ENCODE peak calls at places on chromosomes 11 and 22, in nine cellular contexts. U is uterus, F is HCT116, R is IMR-90, I is thyroid gland, X is lower leg skin, H is ovary, D is upper lobe of left lung, O is testis. Z is an unnamed sample.

GRCh38 chr11:28153586-28153985 is 45.4 kb downstream of the METTL15 start:
- DNase-seq in U (no peak), F (no peak), R (peak), I (no peak), X (no peak), H (no peak), D (no peak), O (no peak), Z (no peak)

GRCh38 chr11:39365809-39366436 is 2093.5 kb downstream of the LRRC4C start:
- DNase-seq in U (no peak), F (no peak), R (no peak), I (no peak), X (no peak), H (no peak), D (no peak), O (no peak), Z (no peak)

GRCh38 chr22:46010951-46011626 is 34.1 kb upstream of the WNT7B start:
- DNase-seq in U (peak), F (no peak), R (no peak), I (peak), X (no peak), H (peak), D (no peak), O (no peak), Z (no peak)

GRCh38 chr11:6553634-6554033 is 49.8 kb downstream of the RRP8 start:
- DNase-seq in U (no peak), F (no peak), R (no peak), I (no peak), X (no peak), H (no peak), D (no peak), O (no peak), Z (no peak)

GRCh38 chr11:72646024-72646423 is 28.2 kb downstream of the PDE2A start:
- DNase-seq in U (no peak), F (no peak), R (no peak), I (no peak), X (no peak), H (no peak), D (no peak), O (no peak), Z (no peak)

GRCh38 chr11:73760680-73761402 is at the start of gene RAB6A:
- DNase-seq in U (peak), F (peak), R (peak), I (peak), X (peak), H (peak), D (peak), O (peak), Z (peak)

GRCh38 chr11:66851698-66852465 is 5.0 kb upstream of the LRFN4 start:
- DNase-seq in U (no peak), F (no peak), R (no peak), I (no peak), X (no peak), H (peak), D (peak), O (no peak), Z (peak)

GRCh38 chr22:48760481-48761238 is 1067.0 kb downstream of the BRD1 start:
- DNase-seq in U (peak), F (no peak), R (no peak), I (no peak), X (peak), H (peak), D (no peak), O (peak), Z (no peak)

GRCh38 chr11:68200639-68201038 is 12.5 kb downstream of the KMT5B start:
- DNase-seq in U (no peak), F (no peak), R (peak), I (no peak), X (no peak), H (no peak), D (no peak), O (no peak), Z (no peak)

GRCh38 chr11:115624065-115624464 is 119.8 kb upstream of the CADM1 start:
- DNase-seq in U (no peak), F (no peak), R (no peak), I (no peak), X (no peak), H (no peak), D (no peak), O (no peak), Z (no peak)

GRCh38 chr11:14969922-14970323 is 2.2 kb downstream of the CALCA start:
- DNase-seq in U (no peak), F (peak), R (peak), I (peak), X (no peak), H (no peak), D (peak), O (peak), Z (peak)

GRCh38 chr11:124072147-124072546 is 31.0 kb upstream of the OR10G7 start:
- DNase-seq in U (no peak), F (no peak), R (no peak), I (no peak), X (no peak), H (no peak), D (no peak), O (no peak), Z (no peak)

GRCh38 chr11:71080239-71081097 is 171.9 kb downstream of the SHANK2 start:
- DNase-seq in U (no peak), F (peak), R (peak), I (peak), X (peak), H (no peak), D (no peak), O (peak), Z (peak)

GRCh38 chr22:19962909-19963806 is 21.5 kb upstream of the TXNRD2 start:
- DNase-seq in U (no peak), F (peak), R (peak), I (peak), X (peak), H (no peak), D (no peak), O (no peak), Z (peak)
- TF ChIP-seq POLR2A in U (no peak), F (no peak), R (no peak), I (peak), X (no peak), H (no peak), D (no peak), O (no peak), Z (peak)

DNA sequence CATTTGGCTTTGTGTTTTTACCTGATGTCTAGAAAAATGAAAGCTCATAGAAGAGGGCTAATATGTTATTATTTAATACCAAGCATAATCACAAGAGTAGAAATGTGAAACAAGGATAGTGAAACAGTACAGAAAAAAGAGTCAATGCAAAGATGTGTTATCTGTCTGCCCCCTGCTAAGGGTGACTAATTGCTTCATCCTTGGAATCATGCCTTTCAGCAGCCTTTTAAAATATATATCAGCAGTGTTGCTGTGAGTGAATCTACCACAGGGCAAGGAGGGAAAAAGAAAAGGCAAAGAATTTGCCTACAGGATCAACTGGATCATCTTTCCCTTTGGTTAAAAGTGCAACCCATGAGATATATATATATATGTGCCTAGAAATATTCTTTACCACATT is 867.2 kb upstream of the RAG2 start:
- DNase-seq in U (no peak), F (no peak), R (peak), I (no peak), X (no peak), H (no peak), D (no peak), O (no peak), Z (no peak)
- TF ChIP-seq POLR2A in U (no peak), F (no peak), R (no peak), I (no peak), X (no peak), H (no peak), D (no peak), O (no peak), Z (no peak)

GRCh38 chr11:70029115-70029830 is 48.8 kb upstream of the ANO1 start:
- DNase-seq in U (no peak), F (no peak), R (no peak), I (peak), X (no peak), H (no peak), D (no peak), O (peak), Z (no peak)
- TF ChIP-seq POLR2A in U (no peak), F (no peak), R (no peak), I (no peak), X (no peak), H (no peak), D (no peak), O (no peak), Z (no peak)

DNA sequence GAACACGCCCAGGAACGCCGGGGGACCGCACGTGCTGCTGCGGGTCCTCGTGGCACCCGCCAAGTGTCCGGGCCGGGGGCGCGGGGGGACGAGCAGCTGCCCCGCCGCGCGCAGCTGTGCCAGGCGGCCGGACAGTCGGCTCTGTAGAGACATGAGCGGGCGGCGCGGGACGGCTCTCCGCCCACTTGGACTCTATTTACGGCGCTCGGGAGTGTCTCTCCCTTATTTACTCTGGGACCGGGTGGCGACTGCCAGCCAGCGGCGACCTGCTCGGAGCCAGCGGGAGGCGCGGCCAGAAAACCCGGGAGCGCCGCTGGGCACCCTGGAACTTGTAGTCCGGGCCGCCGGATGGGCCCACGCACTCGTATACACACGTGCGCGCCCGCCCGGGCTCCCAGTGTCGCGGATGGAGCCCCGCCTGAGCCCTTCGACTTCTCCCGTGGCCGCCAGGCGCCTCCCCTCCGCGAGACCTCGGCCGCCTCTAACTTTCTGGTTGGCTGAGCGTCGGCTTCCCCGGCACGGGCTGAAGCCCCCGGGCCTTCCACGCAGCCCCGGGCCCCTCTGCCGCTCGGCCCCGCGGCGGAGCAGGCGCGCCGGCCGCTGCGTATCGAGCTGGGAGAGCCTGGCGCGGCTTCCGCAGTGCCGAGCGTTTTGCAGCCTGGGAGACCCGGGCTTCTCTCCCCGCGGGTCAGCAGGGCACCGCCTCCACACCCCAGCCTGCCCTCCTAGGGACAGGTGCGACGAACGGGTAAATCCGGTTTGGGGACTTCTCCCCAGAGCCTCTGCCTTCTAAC is at the start of gene MACROD1:
- DNase-seq in U (peak), F (peak), R (peak), I (peak), X (peak), H (peak), D (peak), O (peak), Z (peak)
- TF ChIP-seq POLR2A in U (peak), F (peak), R (no peak), I (peak), X (no peak), H (no peak), D (peak), O (no peak), Z (peak)

GRCh38 chr11:11621881-11622706 is at the start of gene GALNT18:
- DNase-seq in U (peak), F (peak), R (peak), I (peak), X (peak), H (peak), D (peak), O (peak), Z (peak)

GRCh38 chr11:11620966-11621880 is 582 bp downstream of the GALNT18 start:
- DNase-seq in U (peak), F (no peak), R (peak), I (peak), X (no peak), H (peak), D (peak), O (peak), Z (peak)

GRCh38 chr11:11622772-11623531 is 1.1 kb upstream of the GALNT18 start:
- DNase-seq in U (no peak), F (no peak), R (no peak), I (peak), X (no peak), H (no peak), D (no peak), O (no peak), Z (no peak)

GRCh38 chr11:11618973-11619435 is 2.8 kb downstream of the GALNT18 start:
- DNase-seq in U (no peak), F (no peak), R (no peak), I (no peak), X (no peak), H (no peak), D (no peak), O (no peak), Z (no peak)

DNA sequence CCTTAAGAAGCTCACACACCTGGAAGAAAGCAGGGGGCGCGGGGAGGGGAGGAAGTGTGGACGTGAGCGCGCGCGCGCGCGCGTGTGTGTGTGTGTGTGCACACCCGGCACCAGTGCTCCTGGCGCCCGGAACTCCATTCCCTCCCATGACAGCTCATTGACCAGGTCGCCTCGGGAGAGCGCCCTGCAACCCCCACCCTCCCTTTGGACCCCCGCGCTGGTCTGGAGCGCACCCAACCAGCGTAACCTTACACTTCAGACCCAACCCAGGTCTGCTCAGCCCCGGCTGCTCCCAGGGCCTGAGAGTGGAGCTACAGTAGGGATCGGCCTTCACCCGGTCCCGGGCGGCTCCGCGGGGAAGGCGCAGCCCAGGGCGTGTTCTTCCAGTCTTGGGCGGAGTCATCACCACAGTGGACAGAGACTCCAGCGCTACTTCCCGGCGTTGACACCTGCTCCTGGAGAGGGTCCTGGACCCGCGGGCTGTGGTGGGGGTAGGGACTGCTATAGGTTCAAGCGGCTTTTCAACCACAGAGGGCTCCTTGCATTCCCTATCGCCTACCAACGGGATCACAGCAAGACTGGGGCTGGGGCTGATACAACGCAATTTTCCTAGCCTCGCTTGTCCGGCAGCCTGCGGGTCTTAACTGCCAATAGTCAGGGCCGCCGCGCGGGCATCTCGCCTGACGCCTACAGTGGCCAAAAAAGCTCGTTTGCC is 1.4 kb downstream of the GALNT18 start:
- DNase-seq in U (peak), F (peak), R (peak), I (peak), X (no peak), H (peak), D (peak), O (peak), Z (peak)
- TF ChIP-seq POLR2A in U (no peak), F (peak), R (no peak), I (peak), X (no peak), H (no peak), D (no peak), O (no peak), Z (peak)

DNA sequence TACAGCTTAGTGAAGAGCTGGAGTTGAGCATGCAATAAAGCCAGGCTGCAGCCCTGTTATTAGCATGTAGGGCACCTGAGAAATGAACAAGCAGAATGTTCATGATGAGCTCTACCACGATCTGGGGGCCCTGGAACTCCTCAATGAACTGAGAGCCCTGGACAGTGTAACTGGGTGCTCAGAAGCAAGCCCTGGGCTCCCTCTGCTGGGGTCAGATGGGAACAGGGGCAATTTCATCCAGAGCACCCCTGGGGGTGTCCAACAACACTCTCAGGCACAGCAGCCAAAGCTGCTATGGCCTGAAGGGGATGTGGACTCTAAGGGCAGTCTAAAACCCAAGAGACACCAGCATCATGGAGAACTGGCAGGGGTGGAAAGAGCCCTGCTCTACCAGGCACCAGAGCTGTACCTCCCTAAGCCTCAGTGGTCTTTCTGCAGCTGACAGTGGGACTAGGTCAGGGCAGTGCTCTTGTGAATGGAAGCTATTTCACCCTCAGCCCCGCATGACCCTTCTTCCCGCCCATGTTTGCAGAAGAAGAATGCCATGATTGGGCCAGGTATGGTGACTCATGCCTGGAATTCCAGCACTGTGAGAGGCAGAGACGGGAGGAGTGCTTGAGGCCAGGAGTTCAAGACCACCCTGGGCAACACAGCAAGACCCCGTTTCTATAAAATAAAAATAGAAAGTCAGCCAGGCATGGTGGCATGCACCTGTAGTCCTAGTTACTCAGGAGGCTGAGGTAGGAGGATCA is 28.9 kb downstream of the THOC5 start:
- DNase-seq in U (no peak), F (no peak), R (peak), I (no peak), X (no peak), H (peak), D (no peak), O (peak), Z (peak)
- TF ChIP-seq POLR2A in U (no peak), F (no peak), R (no peak), I (no peak), X (no peak), H (no peak), D (no peak), O (no peak), Z (no peak)

GRCh38 chr22:47166446-47167016 is 404.1 kb downstream of the TBC1D22A start:
- DNase-seq in U (peak), F (no peak), R (no peak), I (peak), X (no peak), H (peak), D (peak), O (no peak), Z (no peak)

GRCh38 chr22:47164514-47165337 is 402.3 kb downstream of the TBC1D22A start:
- DNase-seq in U (peak), F (no peak), R (no peak), I (no peak), X (no peak), H (peak), D (no peak), O (no peak), Z (peak)

GRCh38 chr22:47165338-47165931 is 403.0 kb downstream of the TBC1D22A start:
- DNase-seq in U (peak), F (no peak), R (no peak), I (no peak), X (no peak), H (peak), D (peak), O (no peak), Z (peak)

GRCh38 chr22:47167056-47167455 is 404.6 kb downstream of the TBC1D22A start:
- DNase-seq in U (peak), F (no peak), R (no peak), I (no peak), X (no peak), H (peak), D (no peak), O (no peak), Z (no peak)

GRCh38 chr22:47165998-47166397 is 403.5 kb downstream of the TBC1D22A start:
- DNase-seq in U (peak), F (no peak), R (no peak), I (no peak), X (no peak), H (peak), D (no peak), O (no peak), Z (no peak)
- TF ChIP-seq POLR2A in U (no peak), F (no peak), R (no peak), I (no peak), X (no peak), H (no peak), D (no peak), O (no peak), Z (no peak)

GRCh38 chr11:65418431-65418680 is 4.2 kb upstream of the NEAT1 start:
- DNase-seq in U (no peak), F (no peak), R (no peak), I (no peak), X (no peak), H (no peak), D (no peak), O (no peak), Z (no peak)
- TF ChIP-seq POLR2A in U (no peak), F (no peak), R (no peak), I (no peak), X (no peak), H (no peak), D (no peak), O (no peak), Z (no peak)

GRCh38 chr11:62104816-62105610 is 18.8 kb upstream of the INCENP start:
- DNase-seq in U (peak), F (no peak), R (peak), I (no peak), X (no peak), H (peak), D (no peak), O (no peak), Z (no peak)
- TF ChIP-seq POLR2A in U (no peak), F (no peak), R (no peak), I (no peak), X (no peak), H (peak), D (no peak), O (no peak), Z (no peak)

Z was measured in transverse colon.